ENCODE peak calls at places on chromosomes 5 and 9, in six cellular contexts. E, M, I, G, V and U are unnamed samples. For H3K4me1, the result is how much of the 10 kb centered on the place peaks cover.

GRCh38 chr5:55227738-55228430 is 769 bp upstream of the MCIDAS start:
- DNase-seq in E (no peak), M (no peak), I (no peak), G (no peak), V (no peak), U (no peak)

GRCh38 chr5:41835625-41836024 is 34.6 kb downstream of the OXCT1 start:
- DNase-seq in E (peak), M (no peak), I (peak), G (no peak), V (no peak), U (peak)

GRCh38 chr9:125992557-125992956 is 245.4 kb downstream of the PBX3 start:
- DNase-seq in E (no peak), M (no peak), I (no peak), G (no peak), V (no peak), U (no peak)

GRCh38 chr9:114151426-114151956 is 3.8 kb upstream of the COL27A1 start:
- DNase-seq in E (no peak), M (no peak), I (no peak), G (no peak), V (no peak), U (no peak)

GRCh38 chr5:9715891-9716335 is 85.8 kb upstream of the TAS2R1 start:
- DNase-seq in E (no peak), M (no peak), I (peak), G (no peak), V (no peak), U (no peak)

GRCh38 chr5:147509041-147509709 is 693 bp downstream of the DPYSL3 start:
- DNase-seq in E (no peak), M (no peak), I (peak), G (no peak), V (no peak), U (no peak)

GRCh38 chr5:117209479-117209878 is 634.9 kb upstream of the SEMA6A start:
- DNase-seq in E (no peak), M (no peak), I (no peak), G (no peak), V (no peak), U (no peak)

GRCh38 chr5:117590944-117591343 is 1016.3 kb upstream of the SEMA6A start:
- DNase-seq in E (peak), M (no peak), I (no peak), G (no peak), V (no peak), U (no peak)

GRCh38 chr9:89000973-89001916 is 10.0 kb downstream of the S1PR3 start:
- DNase-seq in E (peak), M (peak), I (peak), G (peak), V (no peak), U (peak)

GRCh38 chr9:79189511-79189924 is 382.2 kb upstream of the TLE4 start:
- DNase-seq in E (no peak), M (no peak), I (peak), G (no peak), V (no peak), U (no peak)

GRCh38 chr5:1334831-1335539 is 9.9 kb downstream of the CLPTM1L start:
- DNase-seq in E (no peak), M (no peak), I (no peak), G (no peak), V (no peak), U (no peak)

GRCh38 chr5:76714771-76715483 is 999 bp upstream of the F2R start:
- DNase-seq in E (no peak), M (no peak), I (peak), G (no peak), V (no peak), U (no peak)

GRCh38 chr5:78757269-78758053 is 108.9 kb upstream of the LHFPL2 start:
- DNase-seq in E (no peak), M (no peak), I (peak), G (peak), V (no peak), U (no peak)

GRCh38 chr5:76479973-76480667 is 77.0 kb downstream of the IQGAP2 start:
- DNase-seq in E (no peak), M (no peak), I (no peak), G (no peak), V (no peak), U (no peak)

GRCh38 chr9:97660847-97661246 is 27.2 kb downstream of the NCBP1 start:
- DNase-seq in E (no peak), M (no peak), I (no peak), G (no peak), V (no peak), U (no peak)

GRCh38 chr5:95817430-95817829 is 5.1 kb downstream of the GLRX start:
- DNase-seq in E (no peak), M (no peak), I (peak), G (no peak), V (no peak), U (no peak)

GRCh38 chr5:137395011-137395755 is 103.9 kb downstream of the SPOCK1 start:
- DNase-seq in E (no peak), M (no peak), I (peak), G (no peak), V (no peak), U (no peak)

GRCh38 chr9:20623021-20623747 is 885 bp upstream of the MLLT3 start:
- DNase-seq in E (no peak), M (no peak), I (peak), G (no peak), V (no peak), U (no peak)

GRCh38 chr5:129051283-129051682 is 43.3 kb upstream of the ISOC1 start:
- DNase-seq in E (no peak), M (no peak), I (no peak), G (no peak), V (no peak), U (no peak)

GRCh38 chr9:113507256-113507655 is 43.7 kb downstream of the RGS3 start:
- DNase-seq in E (no peak), M (no peak), I (no peak), G (no peak), V (no peak), U (no peak)

GRCh38 chr5:160467555-160468418 is 46.1 kb downstream of the PTTG1 start:
- DNase-seq in E (no peak), M (no peak), I (peak), G (peak), V (no peak), U (no peak)

GRCh38 chr9:134326754-134327526 is 685 bp downstream of the RXRA start:
- DNase-seq in E (no peak), M (no peak), I (peak), G (no peak), V (no peak), U (no peak)

GRCh38 chr5:107153304-107153703 is 517.4 kb downstream of the EFNA5 start:
- DNase-seq in E (no peak), M (no peak), I (peak), G (no peak), V (no peak), U (no peak)

GRCh38 chr5:142587354-142587965 is 98.4 kb downstream of the FGF1 start:
- DNase-seq in E (peak), M (no peak), I (peak), G (no peak), V (no peak), U (no peak)

GRCh38 chr9:76161546-76161945 is 232.7 kb downstream of the RFK start:
- DNase-seq in E (no peak), M (no peak), I (peak), G (no peak), V (no peak), U (no peak)

GRCh38 chr5:13932561-13932960 is 11.9 kb downstream of the DNAH5 start:
- DNase-seq in E (no peak), M (no peak), I (peak), G (no peak), V (peak), U (no peak)

GRCh38 chr5:173887610-173888472 is at the start of gene CPEB4:
- DNase-seq in E (peak), M (no peak), I (peak), G (peak), V (peak), U (peak)

GRCh38 chr9:21781656-21782055 is 20.8 kb upstream of the MTAP start:
- DNase-seq in E (no peak), M (no peak), I (peak), G (no peak), V (no peak), U (no peak)

GRCh38 chr9:134961331-134962064 is 43.8 kb upstream of the FCN1 start:
- DNase-seq in E (no peak), M (no peak), I (no peak), G (no peak), V (no peak), U (no peak)

GRCh38 chr9:131840220-131840619 is 100.3 kb upstream of the RAPGEF1 start:
- DNase-seq in E (no peak), M (no peak), I (no peak), G (no peak), V (no peak), U (no peak)

GRCh38 chr9:12716823-12717222 is 23.6 kb downstream of the TYRP1 start:
- DNase-seq in E (no peak), M (no peak), I (no peak), G (no peak), V (no peak), U (no peak)

GRCh38 chr5:135642934-135643333 is 64.1 kb upstream of the CXCL14 start:
- DNase-seq in E (no peak), M (no peak), I (no peak), G (no peak), V (no peak), U (no peak)

GRCh38 chr9:79107911-79108676 is 463.7 kb upstream of the TLE4 start:
- DNase-seq in E (no peak), M (no peak), I (peak), G (no peak), V (no peak), U (no peak)

GRCh38 chr9:8871796-8872470 is 1072.4 kb upstream of the DMAC1 start:
- DNase-seq in E (no peak), M (no peak), I (no peak), G (no peak), V (no peak), U (no peak)
- TF ChIP-seq CTCF in E (no peak), M (no peak), I (no peak), G (no peak), V (no peak), U (no peak)

DNA sequence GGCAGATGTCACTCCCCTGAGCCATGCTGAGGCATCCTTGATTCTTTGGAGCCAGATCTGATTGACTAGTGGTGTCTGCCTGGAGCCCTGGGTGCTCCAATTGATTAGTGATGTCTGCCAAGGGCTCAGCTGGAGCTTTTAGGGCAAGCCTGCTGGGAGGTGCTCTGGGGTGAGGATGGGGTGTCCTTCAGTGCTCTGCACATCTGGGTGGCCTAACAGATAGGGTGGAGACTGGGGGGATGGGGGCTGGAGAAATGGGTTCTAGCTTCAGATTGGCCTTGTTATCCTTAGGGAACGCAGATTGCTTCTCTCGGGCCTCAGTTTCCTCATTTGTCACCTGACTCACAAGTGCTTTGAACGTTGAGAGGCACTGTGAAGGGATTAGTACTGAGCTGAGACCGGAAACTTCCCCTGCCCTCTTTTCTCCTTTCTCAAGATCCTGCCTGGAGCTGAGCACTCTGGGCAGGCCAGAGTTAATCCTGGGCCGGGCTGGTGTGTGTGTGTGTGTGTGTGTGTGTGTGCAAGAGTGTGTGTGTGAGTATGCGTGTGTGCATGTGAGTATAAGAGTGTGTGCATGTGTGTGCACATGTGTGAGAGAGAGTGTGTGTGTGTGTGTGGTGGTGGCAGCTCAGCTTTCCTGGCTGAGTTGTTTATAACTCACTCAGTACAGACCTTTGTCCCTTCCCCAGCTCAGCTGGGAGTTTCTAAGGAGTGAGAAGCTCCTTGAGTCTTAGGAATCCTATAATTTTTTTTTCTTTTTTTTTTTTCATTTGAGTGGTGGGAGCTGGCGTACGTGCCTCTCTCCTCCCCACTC is 5.6 kb upstream of the IER5L start:
- DNase-seq in E (no peak), M (no peak), I (no peak), G (no peak), V (no peak), U (no peak)
- H3K27ac ChIP-seq in E (no peak), M (peak), I (no peak), G (no peak), V (no peak), U (no peak)

GRCh38 chr9:33130961-33131360 is 36.2 kb downstream of the B4GALT1 start:
- DNase-seq in E (no peak), M (no peak), I (no peak), G (no peak), V (no peak), U (no peak)

GRCh38 chr9:33130501-33130900 is 36.6 kb downstream of the B4GALT1 start:
- DNase-seq in E (no peak), M (no peak), I (peak), G (no peak), V (no peak), U (no peak)

GRCh38 chr9:33129251-33129885 is 37.8 kb downstream of the B4GALT1 start:
- DNase-seq in E (no peak), M (no peak), I (no peak), G (no peak), V (no peak), U (no peak)

GRCh38 chr9:33128570-33128969 is 38.6 kb downstream of the B4GALT1 start:
- DNase-seq in E (no peak), M (no peak), I (no peak), G (no peak), V (no peak), U (no peak)

DNA sequence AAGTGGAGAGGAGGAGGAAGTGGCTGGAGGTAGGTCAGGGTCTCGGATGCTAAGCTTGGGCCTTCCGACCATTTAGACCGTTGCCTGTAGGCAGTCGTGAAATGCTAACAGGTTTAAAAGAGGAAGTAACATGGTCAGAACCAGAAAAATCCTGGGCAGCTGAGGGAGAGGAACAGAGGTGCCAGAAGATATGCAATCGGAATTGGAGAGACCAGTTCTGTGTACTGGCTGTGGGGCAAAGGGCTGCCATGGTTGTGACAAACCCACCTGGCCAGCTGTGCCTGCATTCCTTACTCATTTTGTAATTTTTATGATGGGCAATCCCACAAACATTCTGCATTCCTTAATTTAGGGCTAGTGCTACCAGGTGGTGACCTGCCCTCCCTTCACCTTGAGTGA is 37.3 kb downstream of the B4GALT1 start:
- DNase-seq in E (no peak), M (no peak), I (no peak), G (no peak), V (no peak), U (no peak)
- H3K4me1 ChIP-seq in E (under half), M (half or more), I (under half), G (under half), V (half or more), U (under half)

DNA sequence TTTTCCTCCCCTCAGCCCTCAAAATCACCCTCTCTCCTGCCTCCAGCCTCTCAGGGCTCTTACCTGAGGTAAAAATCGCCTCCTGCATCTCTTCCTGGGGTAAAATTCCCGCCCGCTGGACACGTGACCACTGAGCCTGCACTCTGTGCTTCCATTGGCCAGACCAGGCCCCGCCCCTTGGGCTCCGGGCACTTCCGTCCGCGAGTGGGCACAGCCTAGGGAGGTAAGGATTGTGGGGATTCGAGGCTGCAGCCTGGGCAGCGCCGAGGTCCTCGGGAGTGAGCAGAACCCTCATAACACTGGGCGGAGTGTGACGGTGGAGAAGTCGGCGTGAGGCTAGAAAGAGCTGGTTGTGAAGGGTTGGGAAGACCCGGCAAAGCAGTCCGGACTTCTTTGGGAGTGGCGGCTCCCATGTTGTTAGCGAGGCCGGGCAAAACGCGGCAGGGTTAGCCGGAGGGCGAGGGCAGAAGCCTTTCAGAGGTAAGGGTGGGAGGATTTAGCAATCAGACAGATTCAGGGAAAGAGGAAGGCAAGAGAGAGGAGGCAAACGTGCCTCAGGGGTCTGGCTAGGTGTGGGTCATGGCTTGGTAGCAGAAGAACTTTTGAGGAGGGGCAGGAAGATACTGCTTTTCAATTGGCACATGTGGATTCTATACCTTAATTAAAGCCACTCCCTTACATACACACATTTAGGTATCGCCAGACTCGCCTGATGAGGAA is at the start of gene SHOC1:
- DNase-seq in E (peak), M (no peak), I (no peak), G (no peak), V (no peak), U (no peak)
- TF ChIP-seq CTCF in E (no peak), M (no peak), I (no peak), G (no peak), V (no peak), U (no peak)

DNA sequence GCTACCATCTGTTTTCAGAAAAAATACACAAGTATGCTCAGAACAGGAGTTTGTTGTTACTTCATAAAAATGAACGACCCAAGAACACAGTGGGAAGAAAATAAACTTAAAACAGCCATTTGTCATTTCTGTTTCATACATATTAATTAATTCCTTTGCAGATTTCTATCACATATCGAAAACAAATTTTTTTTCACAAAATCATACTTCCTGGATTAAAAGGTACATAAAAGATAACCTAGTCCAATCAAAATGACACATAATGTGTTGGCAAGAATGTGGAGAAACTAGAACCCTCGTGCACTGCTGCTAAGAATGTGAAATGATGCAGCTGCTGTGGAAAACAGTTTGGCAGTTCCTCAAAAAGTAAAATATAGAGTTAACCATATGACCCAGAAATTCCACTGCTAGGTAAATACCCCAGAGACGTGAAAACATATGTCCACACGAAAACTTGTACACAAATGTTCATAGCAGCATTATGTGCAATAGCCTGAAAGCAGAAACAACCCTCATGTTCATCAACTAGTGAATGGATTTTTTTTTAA is 46.0 kb downstream of the MYO10 start:
- DNase-seq in E (no peak), M (no peak), I (peak), G (no peak), V (no peak), U (no peak)
- H3K27ac ChIP-seq in E (peak), M (no peak), I (peak), G (no peak), V (peak), U (no peak)

DNA sequence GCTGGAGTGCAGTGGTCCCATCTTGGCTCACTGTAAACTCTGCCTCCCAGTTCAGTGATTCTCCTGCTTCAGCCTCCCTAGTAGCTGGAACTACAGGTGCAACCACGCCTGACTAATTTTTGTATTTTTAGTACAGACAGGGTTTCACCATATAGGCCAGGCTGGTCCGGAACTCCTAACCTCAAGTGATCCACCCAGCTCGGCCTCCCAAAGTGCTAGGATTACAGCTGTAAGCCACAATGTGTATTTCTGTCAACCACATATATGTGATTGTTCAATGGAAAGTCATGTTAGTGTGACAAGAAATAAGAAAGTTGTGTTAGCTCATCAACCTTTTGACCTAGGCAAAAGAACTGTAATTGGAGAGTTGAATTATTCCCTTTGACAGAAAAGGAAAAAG is 677.1 kb upstream of the CHD1 start:
- DNase-seq in E (no peak), M (no peak), I (no peak), G (no peak), V (no peak), U (no peak)
- H3K4me1 ChIP-seq in E (under half), M (under half), I (under half), G (under half), V (under half), U (under half)